ENCODE peak calls at places on chromosome 1, in seven cellular contexts. B is prostate gland; T is iPS-NIHi11; X is EL; H is ELR; Z is endothelial cell; I is CD4-positive, CD25-positive, alpha-beta regulatory T cell. J is an unnamed sample.

GRCh38 chr1:83497563-83497962 is 501.4 kb downstream of the TTLL7 start:
- DNase-seq in I (no peak), Z (peak; percentile 6), H (no peak), B (no peak), X (no peak), T (peak; percentile 14), J (no peak)

GRCh38 chr1:98940680-98941079 is 64.0 kb downstream of the PLPPR5 start:
- DNase-seq in Z (no peak), B (no peak), I (no peak), T (no peak), H (peak; percentile 76), X (peak; percentile 83), J (no peak)

GRCh38 chr1:1069061-1069710 is 4.9 kb downstream of the RNF223 start:
- DNase-seq in I (peak; percentile 84), B (peak; percentile 85), X (peak; percentile 56), T (peak; percentile 96), H (peak; percentile 57), Z (peak; percentile 85), J (no peak)

GRCh38 chr1:40817791-40818263 is 34.2 kb downstream of the KCNQ4 start:
- DNase-seq in T (no peak), B (no peak), I (no peak), Z (no peak), H (no peak), X (no peak), J (no peak)

GRCh38 chr1:205355054-205355453 is 1.7 kb downstream of the KLHDC8A start:
- DNase-seq in X (peak; percentile 27), B (no peak), Z (no peak), I (no peak), H (no peak), T (no peak), J (no peak)

GRCh38 chr1:70528591-70529333 is 117.7 kb downstream of the CTH start:
- DNase-seq in B (peak; percentile 8), T (peak; percentile 67), H (peak; percentile 46), I (no peak), Z (peak; percentile 38), X (peak; percentile 32), J (no peak)

GRCh38 chr1:152179566-152179965 is 20.5 kb upstream of the RPTN start:
- DNase-seq in T (no peak), X (peak; percentile 68), B (no peak), Z (no peak), H (peak; percentile 16), I (no peak), J (no peak)

GRCh38 chr1:239874831-239875230 is 216.9 kb upstream of the FMN2 start:
- DNase-seq in B (no peak), I (no peak), X (no peak), T (no peak), H (no peak), Z (no peak), J (no peak)

GRCh38 chr1:6235302-6235680 is 473 bp downstream of the ICMT start:
- DNase-seq in T (no peak), Z (no peak), I (no peak), H (no peak), B (no peak), X (no peak), J (no peak)

GRCh38 chr1:24393892-24394291 is 19.7 kb downstream of the STPG1 start:
- DNase-seq in T (no peak), H (peak; percentile 91), I (no peak), X (peak; percentile 90), Z (no peak), B (no peak), J (no peak)

GRCh38 chr1:55443175-55443933 is 228.2 kb upstream of the USP24 start:
- DNase-seq in I (no peak), X (peak; percentile 99), Z (no peak), T (no peak), H (peak; percentile 99), B (peak; percentile 10), J (peak; percentile 98)

GRCh38 chr1:202029171-202029665 is 18.8 kb downstream of the ELF3 start:
- DNase-seq in Z (no peak), H (peak; percentile 95), I (no peak), T (no peak), B (no peak), X (peak; percentile 87), J (peak; percentile 73)

GRCh38 chr1:222390181-222390580 is 157.7 kb downstream of the HHIPL2 start:
- DNase-seq in Z (no peak), H (peak; percentile 70), T (no peak), X (peak; percentile 75), I (no peak), B (no peak), J (no peak)

GRCh38 chr1:156146006-156146748 is 7.2 kb upstream of the SEMA4A start:
- DNase-seq in Z (no peak), I (peak; percentile 27), B (peak; percentile 63), X (peak; percentile 97), H (peak; percentile 95), T (peak; percentile 49), J (peak; percentile 78)

GRCh38 chr1:8987881-8988617 is 38.2 kb downstream of the SLC2A7 start:
- DNase-seq in X (peak; percentile 57), Z (peak; percentile 77), T (peak; percentile 83), I (peak; percentile 42), H (peak; percentile 61), B (peak; percentile 51), J (no peak)

GRCh38 chr1:156320560-156320959 is 17.5 kb downstream of the CCT3 start:
- DNase-seq in T (no peak), B (no peak), I (no peak), Z (no peak), H (peak; percentile 31), X (no peak), J (no peak)

GRCh38 chr1:241531195-241532172 is 694 bp upstream of the KMO start:
- DNase-seq in I (no peak), X (peak; percentile 76), B (no peak), H (peak; percentile 88), Z (no peak), T (peak; percentile 26), J (peak; percentile 28)

GRCh38 chr1:172823534-172823933 is 164.6 kb downstream of the FASLG start:
- DNase-seq in X (peak; percentile 85), T (no peak), Z (no peak), I (no peak), H (peak; percentile 61), B (no peak), J (no peak)

GRCh38 chr1:205325334-205325884 is 3.9 kb upstream of the NUAK2 start:
- DNase-seq in X (peak; percentile 80), I (peak; percentile 34), Z (peak; percentile 84), H (peak; percentile 80), T (peak; percentile 64), B (peak; percentile 64), J (no peak)

GRCh38 chr1:44610527-44611148 is 63.6 kb downstream of the TMEM53 start:
- DNase-seq in I (no peak), T (peak; percentile 32), Z (no peak), H (no peak), B (no peak), X (no peak), J (no peak)

GRCh38 chr1:24468605-24469004 is 34.0 kb upstream of the RCAN3 start:
- DNase-seq in X (no peak), B (no peak), Z (no peak), T (no peak), I (no peak), H (no peak), J (no peak)

GRCh38 chr1:218938259-218938658 is 235.4 kb upstream of the LYPLAL1 start:
- DNase-seq in H (no peak), B (no peak), I (no peak), T (no peak), X (no peak), Z (no peak), J (no peak)

GRCh38 chr1:10803971-10804820 is 7.8 kb upstream of the CASZ1 start:
- DNase-seq in T (no peak), B (peak; percentile 79), I (no peak), Z (no peak), X (no peak), H (no peak), J (no peak)

GRCh38 chr1:53016705-53017104 is 45.3 kb upstream of the PODN start:
- DNase-seq in Z (no peak), X (no peak), I (no peak), T (no peak), B (no peak), H (peak; percentile 22), J (no peak)